ENCODE peak calls at places on chromosome 18, in five cellular contexts. One of them, this sample, is unnamed.

GRCh38 chr18:52657063-52657462 is 317.1 kb downstream of the DCC start:
- DNase-seq in mammary epithelial cell: no peak
- DNase-seq in GM12865: no peak
- DNase-seq in AG09319: no peak
- DNase-seq in HepG2: no peak
- DNase-seq in this sample: no peak

GRCh38 chr18:21489119-21489750 is 111.3 kb downstream of the ESCO1 start:
- DNase-seq in mammary epithelial cell: peak; percentile 31
- DNase-seq in GM12865: peak; percentile 65
- DNase-seq in AG09319: no peak
- DNase-seq in HepG2: peak; percentile 63
- DNase-seq in this sample: no peak

GRCh38 chr18:59606193-59607175 is 90.7 kb downstream of the CCBE1 start:
- DNase-seq in mammary epithelial cell: no peak
- DNase-seq in GM12865: no peak
- DNase-seq in AG09319: peak; percentile 64
- DNase-seq in HepG2: no peak
- DNase-seq in this sample: no peak

GRCh38 chr18:60978338-60978737 is 354.9 kb upstream of the CDH20 start:
- DNase-seq in mammary epithelial cell: peak; percentile 59
- DNase-seq in GM12865: no peak
- DNase-seq in AG09319: no peak
- DNase-seq in HepG2: no peak
- DNase-seq in this sample: no peak

GRCh38 chr18:8165095-8165494 is 444.1 kb upstream of the RAB12 start:
- DNase-seq in mammary epithelial cell: no peak
- DNase-seq in GM12865: no peak
- DNase-seq in AG09319: no peak
- DNase-seq in HepG2: no peak
- DNase-seq in this sample: no peak

GRCh38 chr18:79926715-79927596 is 24.5 kb downstream of the SLC66A2 start:
- DNase-seq in mammary epithelial cell: no peak
- DNase-seq in GM12865: no peak
- DNase-seq in AG09319: no peak
- DNase-seq in HepG2: no peak
- DNase-seq in this sample: no peak

GRCh38 chr18:61091379-61091778 is 241.9 kb upstream of the CDH20 start:
- DNase-seq in mammary epithelial cell: no peak
- DNase-seq in GM12865: no peak
- DNase-seq in AG09319: no peak
- DNase-seq in HepG2: no peak
- DNase-seq in this sample: no peak

GRCh38 chr18:76491801-76492668 is 3.0 kb downstream of the ZNF516 start:
- DNase-seq in mammary epithelial cell: peak; percentile 56
- DNase-seq in GM12865: peak; percentile 45
- DNase-seq in AG09319: no peak
- DNase-seq in HepG2: no peak
- DNase-seq in this sample: peak; percentile 63

GRCh38 chr18:23200751-23201150 is 65.5 kb downstream of the CABLES1 start:
- DNase-seq in mammary epithelial cell: no peak
- DNase-seq in GM12865: no peak
- DNase-seq in AG09319: no peak
- DNase-seq in HepG2: no peak
- DNase-seq in this sample: no peak

GRCh38 chr18:46393230-46393629 is 263.8 kb downstream of the LOXHD1 start:
- DNase-seq in mammary epithelial cell: no peak
- DNase-seq in GM12865: no peak
- DNase-seq in AG09319: no peak
- DNase-seq in HepG2: no peak
- DNase-seq in this sample: no peak

GRCh38 chr18:9827856-9828793 is 57.6 kb upstream of the TXNDC2 start:
- DNase-seq in mammary epithelial cell: peak; percentile 98
- DNase-seq in GM12865: no peak
- DNase-seq in AG09319: peak; percentile 93
- DNase-seq in HepG2: no peak
- DNase-seq in this sample: no peak

GRCh38 chr18:28041366-28041765 is 135.6 kb downstream of the CDH2 start:
- DNase-seq in mammary epithelial cell: no peak
- DNase-seq in GM12865: no peak
- DNase-seq in AG09319: no peak
- DNase-seq in HepG2: no peak
- DNase-seq in this sample: no peak

GRCh38 chr18:47453038-47453437 is 201.6 kb upstream of the SKOR2 start:
- DNase-seq in mammary epithelial cell: no peak
- DNase-seq in GM12865: no peak
- DNase-seq in AG09319: no peak
- DNase-seq in HepG2: no peak
- DNase-seq in this sample: no peak

GRCh38 chr18:43383031-43383430 is 105.7 kb upstream of the SYT4 start:
- DNase-seq in mammary epithelial cell: no peak
- DNase-seq in GM12865: no peak
- DNase-seq in AG09319: no peak
- DNase-seq in HepG2: no peak
- DNase-seq in this sample: no peak

GRCh38 chr18:78352905-78353304 is 626.7 kb upstream of the SALL3 start:
- DNase-seq in mammary epithelial cell: no peak
- DNase-seq in GM12865: no peak
- DNase-seq in AG09319: no peak
- DNase-seq in HepG2: no peak
- DNase-seq in this sample: no peak

GRCh38 chr18:28576941-28577340 is 400.0 kb upstream of the CDH2 start:
- DNase-seq in mammary epithelial cell: no peak
- DNase-seq in GM12865: no peak
- DNase-seq in AG09319: no peak
- DNase-seq in HepG2: no peak
- DNase-seq in this sample: no peak

GRCh38 chr18:23935804-23936203 is 78.8 kb upstream of the TTC39C start:
- DNase-seq in mammary epithelial cell: peak; percentile 41
- DNase-seq in GM12865: peak; percentile 45
- DNase-seq in AG09319: no peak
- DNase-seq in HepG2: no peak
- DNase-seq in this sample: no peak

GRCh38 chr18:45122510-45122909 is 441.8 kb downstream of the SETBP1 start:
- DNase-seq in mammary epithelial cell: no peak
- DNase-seq in GM12865: no peak
- DNase-seq in AG09319: no peak
- DNase-seq in HepG2: no peak
- DNase-seq in this sample: no peak

GRCh38 chr18:7946724-7947377 is 379.7 kb downstream of the PTPRM start:
- DNase-seq in mammary epithelial cell: peak; percentile 71
- DNase-seq in GM12865: peak; percentile 10
- DNase-seq in AG09319: no peak
- DNase-seq in HepG2: no peak
- DNase-seq in this sample: no peak

GRCh38 chr18:5253910-5254309 is 41.6 kb downstream of the ZBTB14 start:
- DNase-seq in mammary epithelial cell: peak; percentile 2
- DNase-seq in GM12865: no peak
- DNase-seq in AG09319: no peak
- DNase-seq in HepG2: no peak
- DNase-seq in this sample: no peak

GRCh38 chr18:8424917-8425725 is 184.1 kb upstream of the RAB12 start:
- DNase-seq in mammary epithelial cell: peak; percentile 92
- DNase-seq in GM12865: no peak
- DNase-seq in AG09319: peak; percentile 16
- DNase-seq in HepG2: peak; percentile 13
- DNase-seq in this sample: no peak

GRCh38 chr18:6947328-6948030 is 170.1 kb downstream of the LAMA1 start:
- DNase-seq in mammary epithelial cell: no peak
- DNase-seq in GM12865: no peak
- DNase-seq in AG09319: no peak
- DNase-seq in HepG2: no peak
- DNase-seq in this sample: no peak

GRCh38 chr18:76821356-76821874 is 942 bp upstream of the ZNF236 start:
- DNase-seq in mammary epithelial cell: no peak
- DNase-seq in GM12865: no peak
- DNase-seq in AG09319: no peak
- DNase-seq in HepG2: no peak
- DNase-seq in this sample: no peak

GRCh38 chr18:2961828-2962227 is 51.1 kb downstream of the LPIN2 start:
- DNase-seq in mammary epithelial cell: no peak
- DNase-seq in GM12865: peak; percentile 56
- DNase-seq in AG09319: no peak
- DNase-seq in HepG2: no peak
- DNase-seq in this sample: no peak

GRCh38 chr18:44837491-44838185 is 156.9 kb downstream of the SETBP1 start:
- DNase-seq in mammary epithelial cell: no peak
- DNase-seq in GM12865: no peak
- DNase-seq in AG09319: no peak
- DNase-seq in HepG2: no peak
- DNase-seq in this sample: no peak

GRCh38 chr18:79575891-79576685 is 103.5 kb upstream of the CTDP1 start:
- DNase-seq in mammary epithelial cell: no peak
- DNase-seq in GM12865: no peak
- DNase-seq in AG09319: peak; percentile 19
- DNase-seq in HepG2: no peak
- DNase-seq in this sample: no peak

GRCh38 chr18:2906522-2907458 is 60.0 kb downstream of the EMILIN2 start:
- DNase-seq in mammary epithelial cell: no peak
- DNase-seq in GM12865: peak; percentile 45
- DNase-seq in AG09319: no peak
- DNase-seq in HepG2: peak; percentile 12
- DNase-seq in this sample: peak; percentile 55

GRCh38 chr18:50806208-50806616 is 13.6 kb downstream of the MRO start:
- DNase-seq in mammary epithelial cell: no peak
- DNase-seq in GM12865: peak; percentile 51
- DNase-seq in AG09319: no peak
- DNase-seq in HepG2: peak; percentile 41
- DNase-seq in this sample: no peak

GRCh38 chr18:69998523-69998987 is 50.9 kb upstream of the CD226 start:
- DNase-seq in mammary epithelial cell: no peak
- DNase-seq in GM12865: no peak
- DNase-seq in AG09319: no peak
- DNase-seq in HepG2: no peak
- DNase-seq in this sample: no peak

GRCh38 chr18:58268849-58269248 is 224.8 kb downstream of the NEDD4L start:
- DNase-seq in mammary epithelial cell: peak; percentile 95
- DNase-seq in GM12865: no peak
- DNase-seq in AG09319: no peak
- DNase-seq in HepG2: no peak
- DNase-seq in this sample: no peak

GRCh38 chr18:3675446-3675845 is 225.5 kb downstream of the TGIF1 start:
- DNase-seq in mammary epithelial cell: peak; percentile 59
- DNase-seq in GM12865: no peak
- DNase-seq in AG09319: no peak
- DNase-seq in HepG2: peak; percentile 50
- DNase-seq in this sample: no peak

GRCh38 chr18:23857756-23858155 is 156.8 kb upstream of the TTC39C start:
- DNase-seq in mammary epithelial cell: peak; percentile 85
- DNase-seq in GM12865: no peak
- DNase-seq in AG09319: no peak
- DNase-seq in HepG2: peak; percentile 67
- DNase-seq in this sample: no peak

GRCh38 chr18:47798366-47798765 is 132.1 kb downstream of the SMAD2 start:
- DNase-seq in mammary epithelial cell: no peak
- DNase-seq in GM12865: no peak
- DNase-seq in AG09319: no peak
- DNase-seq in HepG2: no peak
- DNase-seq in this sample: no peak

GRCh38 chr18:22185723-22186386 is 16.5 kb downstream of the GATA6 start:
- DNase-seq in mammary epithelial cell: no peak
- DNase-seq in GM12865: no peak
- DNase-seq in AG09319: no peak
- DNase-seq in HepG2: no peak
- DNase-seq in this sample: no peak

GRCh38 chr18:1585881-1586488 is 681.3 kb downstream of the ADCYAP1 start:
- DNase-seq in mammary epithelial cell: peak; percentile 13
- DNase-seq in GM12865: peak; percentile 21
- DNase-seq in AG09319: peak; percentile 3
- DNase-seq in HepG2: peak; percentile 20
- DNase-seq in this sample: no peak
- TF ChIP-seq CTCF in mammary epithelial cell: peak; percentile 58
- TF ChIP-seq CTCF in GM12865: peak; percentile 41
- TF ChIP-seq CTCF in AG09319: peak; percentile 39
- TF ChIP-seq CTCF in HepG2: peak; percentile 61
- TF ChIP-seq CTCF in this sample: peak; percentile 44

DNA sequence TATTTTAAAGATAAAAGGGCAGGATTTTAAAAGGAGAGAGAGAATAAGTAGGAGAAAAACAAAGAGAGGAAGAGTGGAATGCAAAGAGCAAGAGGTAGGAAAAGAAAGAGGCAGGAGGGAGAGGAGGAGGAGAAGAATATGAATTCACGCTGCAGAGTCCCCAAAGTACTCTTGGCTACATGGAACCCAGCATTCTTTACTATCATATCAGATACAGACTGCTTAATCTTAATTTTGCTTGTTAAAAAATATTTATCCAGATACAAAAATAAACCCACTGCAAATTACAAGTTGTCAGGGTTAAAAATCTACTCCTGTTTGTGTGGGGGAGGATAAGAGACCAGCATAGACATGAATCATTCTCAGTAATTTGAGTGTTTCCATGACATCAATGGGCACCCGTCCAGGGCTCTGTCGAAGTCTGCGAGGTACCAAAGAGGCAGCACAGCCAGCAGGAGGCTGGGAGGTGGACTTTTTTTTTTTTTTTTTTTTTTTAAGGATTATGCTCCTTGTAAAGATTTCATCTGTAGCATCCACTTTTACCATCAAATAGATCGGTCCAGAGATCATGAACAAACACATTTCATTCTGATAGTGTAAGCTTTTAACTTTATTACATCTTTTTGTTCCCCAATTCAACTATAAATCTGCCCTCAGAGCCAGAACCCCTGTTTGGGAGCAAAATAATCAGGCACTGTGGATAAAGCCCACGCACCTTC is 182.2 kb downstream of the TCF4 start:
- DNase-seq in mammary epithelial cell: peak; percentile 84
- DNase-seq in GM12865: no peak
- DNase-seq in AG09319: peak; percentile 87
- DNase-seq in HepG2: no peak
- DNase-seq in this sample: no peak
- TF ChIP-seq CTCF in mammary epithelial cell: peak; percentile 29
- TF ChIP-seq CTCF in GM12865: no peak
- TF ChIP-seq CTCF in AG09319: peak; percentile 15
- TF ChIP-seq CTCF in HepG2: no peak
- TF ChIP-seq CTCF in this sample: no peak

GRCh38 chr18:73136134-73136533 is 268.3 kb upstream of the NETO1 start:
- DNase-seq in mammary epithelial cell: peak; percentile 11
- DNase-seq in GM12865: no peak
- DNase-seq in AG09319: no peak
- DNase-seq in HepG2: peak; percentile 3
- DNase-seq in this sample: no peak
- TF ChIP-seq CTCF in mammary epithelial cell: peak; percentile 64
- TF ChIP-seq CTCF in GM12865: no peak
- TF ChIP-seq CTCF in AG09319: peak; percentile 47
- TF ChIP-seq CTCF in HepG2: peak; percentile 23
- TF ChIP-seq CTCF in this sample: peak; percentile 44

GRCh38 chr18:67710639-67711038 is 194.1 kb upstream of the DSEL start:
- DNase-seq in mammary epithelial cell: no peak
- DNase-seq in GM12865: peak; percentile 9
- DNase-seq in AG09319: no peak
- DNase-seq in HepG2: peak; percentile 15
- DNase-seq in this sample: no peak
- TF ChIP-seq CTCF in mammary epithelial cell: peak; percentile 24
- TF ChIP-seq CTCF in GM12865: peak; percentile 18
- TF ChIP-seq CTCF in AG09319: no peak
- TF ChIP-seq CTCF in HepG2: peak; percentile 31
- TF ChIP-seq CTCF in this sample: peak; percentile 8

GRCh38 chr18:65227970-65228369 is 522.8 kb upstream of the CDH7 start:
- DNase-seq in mammary epithelial cell: no peak
- DNase-seq in GM12865: no peak
- DNase-seq in AG09319: no peak
- DNase-seq in HepG2: no peak
- DNase-seq in this sample: no peak
- TF ChIP-seq CTCF in mammary epithelial cell: no peak
- TF ChIP-seq CTCF in GM12865: no peak
- TF ChIP-seq CTCF in AG09319: no peak
- TF ChIP-seq CTCF in HepG2: no peak
- TF ChIP-seq CTCF in this sample: no peak

GRCh38 chr18:41532344-41533086 is 422.5 kb upstream of the PIK3C3 start:
- DNase-seq in mammary epithelial cell: no peak
- DNase-seq in GM12865: no peak
- DNase-seq in AG09319: no peak
- DNase-seq in HepG2: no peak
- DNase-seq in this sample: no peak
- TF ChIP-seq CTCF in mammary epithelial cell: peak; percentile 26
- TF ChIP-seq CTCF in GM12865: no peak
- TF ChIP-seq CTCF in AG09319: no peak
- TF ChIP-seq CTCF in HepG2: no peak
- TF ChIP-seq CTCF in this sample: no peak

This sample was measured in GM06990.